ENCODE peak calls at places on chromosomes 4 and X, in eight cellular contexts. C, H, F, S, Q, W, L and Z are unnamed samples.

GRCh38 chr4:7861440-7861881 is 78.2 kb downstream of the AFAP1 start:
- DNase-seq in F (no peak), L (peak; percentile 96), H (peak; percentile 78), Q (peak; percentile 82), S (peak; percentile 49), W (peak; percentile 90), C (no peak), Z (peak; percentile 27)

GRCh38 chr4:100510551-100510950 is 7.3 kb downstream of the EMCN start:
- DNase-seq in S (no peak), F (no peak), Q (no peak), C (no peak), L (no peak), W (no peak), H (no peak), Z (no peak)

GRCh38 chrX:150984164-150984824 is 1.2 kb downstream of the HMGB3 start:
- DNase-seq in Q (no peak), W (no peak), C (peak; percentile 25), L (no peak), F (peak; percentile 67), H (no peak), S (peak; percentile 55), Z (no peak)

GRCh38 chr4:2962614-2963184 is 507 bp downstream of the NOP14 start:
- DNase-seq in W (peak; percentile 59), S (peak; percentile 82), C (peak; percentile 81), F (no peak), L (no peak), Q (peak; percentile 54), H (peak; percentile 87), Z (peak; percentile 47)

GRCh38 chrX:41027388-41027787 is 57.9 kb upstream of the USP9X start:
- DNase-seq in F (no peak), Q (peak; percentile 79), L (peak; percentile 55), S (peak; percentile 36), H (no peak), C (peak; percentile 26), W (peak; percentile 89), Z (peak; percentile 59)

GRCh38 chrX:56268888-56269287 is 36.7 kb downstream of the KLF8 start:
- DNase-seq in S (no peak), F (no peak), H (no peak), W (no peak), L (no peak), Q (no peak), C (no peak), Z (no peak)

GRCh38 chr4:113823291-113823659 is 61.7 kb upstream of the CAMK2D start:
- DNase-seq in Q (no peak), S (no peak), W (peak; percentile 64), L (peak; percentile 54), C (no peak), H (no peak), F (no peak), Z (no peak)

GRCh38 chrX:115949900-115950822 is 220.4 kb upstream of the AGTR2 start:
- DNase-seq in Q (no peak), L (no peak), W (no peak), H (peak; percentile 86), F (no peak), S (peak; percentile 64), C (no peak), Z (peak; percentile 13)

GRCh38 chr4:79689735-79690134 is 281.7 kb upstream of the GK2 start:
- DNase-seq in F (no peak), W (no peak), H (no peak), S (no peak), Q (no peak), C (no peak), L (no peak), Z (no peak)

GRCh38 chrX:45515262-45516215 is 314.9 kb upstream of the DIPK2B start:
- DNase-seq in L (peak; percentile 84), S (peak; percentile 49), H (peak; percentile 58), C (peak; percentile 26), F (no peak), Q (peak; percentile 95), W (peak; percentile 91), Z (peak; percentile 98)

GRCh38 chrX:23989689-23990088 is 37.3 kb downstream of the KLHL15 start:
- DNase-seq in Q (no peak), F (no peak), S (no peak), C (no peak), L (no peak), H (no peak), W (no peak), Z (no peak)
- TF ChIP-seq CTCF in Q (no peak), F (no peak), S (no peak), C (no peak), L (no peak), H (no peak), W (no peak), Z (no peak)

DNA sequence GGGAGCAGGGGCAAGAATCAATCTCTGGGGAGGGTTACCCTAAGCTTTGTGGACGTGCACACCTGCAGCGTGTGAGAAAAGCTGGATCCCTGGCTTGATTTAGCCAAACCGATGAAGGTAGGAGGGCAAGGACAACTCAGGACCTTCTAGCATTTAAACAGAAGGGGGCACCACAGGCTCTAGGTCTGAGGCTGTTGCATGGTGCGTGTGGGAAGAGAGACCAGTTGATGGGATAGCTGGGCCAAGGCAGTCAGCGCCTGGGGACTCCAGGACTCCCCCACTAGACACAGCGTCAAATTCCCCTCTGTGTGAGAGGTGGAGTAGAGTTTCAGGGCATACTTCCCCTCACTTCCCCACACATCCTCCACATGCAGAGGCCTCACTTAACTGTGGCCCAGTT is 4.3 kb downstream of the GABRQ start:
- DNase-seq in Q (peak; percentile 0), W (peak; percentile 23), F (no peak), L (no peak), C (peak; percentile 42), S (peak; percentile 63), H (peak; percentile 77), Z (peak; percentile 26)
- TF ChIP-seq CTCF in Q (no peak), W (peak; percentile 35), F (no peak), L (peak; percentile 14), C (peak; percentile 9), S (peak; percentile 44), H (peak; percentile 66), Z (no peak)

GRCh38 chr4:38757945-38758344 is 24.8 kb downstream of the TLR10 start:
- DNase-seq in C (peak; percentile 10), F (no peak), S (peak; percentile 15), L (no peak), W (no peak), Q (no peak), H (peak; percentile 81), Z (peak; percentile 42)
- TF ChIP-seq CTCF in C (peak; percentile 10), F (peak; percentile 10), S (peak; percentile 42), L (peak; percentile 32), W (peak; percentile 45), Q (no peak), H (peak; percentile 85), Z (peak; percentile 23)

GRCh38 chr4:63528592-63528991 is 880.7 kb downstream of the TECRL start:
- DNase-seq in Q (no peak), C (no peak), L (no peak), S (no peak), W (peak; percentile 1), F (no peak), H (no peak), Z (peak; percentile 20)
- TF ChIP-seq CTCF in Q (no peak), C (no peak), L (peak; percentile 13), S (peak; percentile 31), W (no peak), F (no peak), H (peak; percentile 61), Z (peak; percentile 44)

DNA sequence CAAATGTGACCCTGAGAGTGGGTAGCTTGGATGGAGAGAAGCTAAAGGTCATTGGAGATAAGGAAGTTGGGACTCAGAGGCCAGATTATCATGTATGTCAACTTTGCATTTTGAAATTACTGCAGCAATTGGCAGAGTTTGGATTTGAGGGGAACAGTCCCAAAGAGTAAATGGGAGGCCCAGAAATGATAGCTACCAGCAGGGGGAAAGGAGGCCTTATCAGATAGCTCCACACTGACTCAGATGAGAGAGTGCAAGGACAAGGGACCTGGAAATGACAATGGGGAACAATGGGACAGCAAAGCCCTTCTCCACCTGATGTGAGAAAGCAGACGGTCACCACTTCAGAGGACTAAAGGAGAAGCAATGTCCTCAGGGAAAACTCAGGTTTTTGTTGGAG is 201.5 kb upstream of the JADE1 start:
- DNase-seq in S (no peak), L (no peak), W (no peak), C (no peak), F (no peak), Q (no peak), H (no peak), Z (no peak)
- TF ChIP-seq CTCF in S (no peak), L (no peak), W (peak; percentile 22), C (no peak), F (no peak), Q (no peak), H (peak; percentile 61), Z (no peak)